ENCODE peak calls at places on chromosomes 4 and X, in eight cellular contexts. X is GM12878, C is HepG2, V is PC-9, O is GM23338, W is GM23248, G is fibroblast of lung, N is mammary epithelial cell. M is an unnamed sample. For H3K79me2, the result is how much of the 10 kb centered on the place peaks cover.

GRCh38 chrX:47187106-47187677 is 6.4 kb upstream of the UBA1 start:
- DNase-seq in W (no peak), X (no peak), C (no peak), O (peak), N (no peak), G (no peak), V (no peak), M (no peak)

GRCh38 chr4:147786031-147786430 is 54.1 kb downstream of the ARHGAP10 start:
- DNase-seq in C (no peak), G (no peak), X (no peak), O (no peak), N (no peak), W (no peak), V (no peak), M (no peak)

GRCh38 chrX:81259714-81260395 is 58.0 kb downstream of the SH3BGRL start:
- DNase-seq in G (peak), X (no peak), O (no peak), V (no peak), W (peak), N (peak), C (no peak), M (no peak)

GRCh38 chr4:56477192-56477706 is 9.8 kb downstream of the SRP72 start:
- DNase-seq in O (no peak), X (no peak), W (no peak), N (no peak), G (no peak), C (no peak), V (no peak), M (no peak)

GRCh38 chrX:13761606-13762005 is 27.1 kb downstream of the OFD1 start:
- DNase-seq in W (no peak), C (no peak), G (peak), V (no peak), O (peak), X (no peak), N (peak), M (no peak)

GRCh38 chrX:45134303-45134702 is 66.4 kb downstream of the DIPK2B start:
- DNase-seq in V (no peak), C (peak), W (no peak), N (no peak), X (no peak), O (no peak), G (no peak), M (no peak)

GRCh38 chr4:128653514-128654420 is 155.7 kb upstream of the JADE1 start:
- DNase-seq in X (no peak), N (no peak), O (peak), V (no peak), W (peak), C (no peak), G (peak), M (no peak)

GRCh38 chr4:28373601-28374000 is 1513.0 kb downstream of the STIM2 start:
- DNase-seq in V (no peak), O (no peak), N (peak), W (peak), X (no peak), C (no peak), G (peak), M (no peak)

DNA sequence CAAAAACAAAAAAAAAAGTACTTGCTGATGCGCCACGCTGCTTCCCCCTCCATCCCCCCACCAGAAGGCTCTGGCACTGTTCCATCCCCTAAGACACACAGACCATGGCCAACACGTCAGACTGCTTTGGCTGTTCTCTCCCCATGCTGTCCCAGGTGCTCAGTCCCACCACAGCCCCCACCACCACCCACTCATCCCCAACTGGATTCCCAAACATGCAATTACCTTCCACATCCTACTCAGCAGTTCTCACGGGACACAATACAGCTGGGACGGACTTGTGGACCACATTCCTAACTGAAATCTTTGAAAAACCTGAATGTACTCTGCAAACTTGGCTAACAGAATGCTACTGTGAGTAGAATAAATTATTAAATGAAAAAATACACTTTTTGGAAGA is 8.6 kb downstream of the FAT1 start:
- DNase-seq in N (no peak), O (no peak), V (no peak), C (no peak), G (no peak), W (no peak), X (no peak), M (no peak)
- H3K79me2 ChIP-seq in N (half or more), O (half or more), V (under half), C (half or more), G (half or more), W (half or more), X (under half), M (under half)

GRCh38 chr4:79253930-79254329 is 71.9 kb downstream of the NAA11 start:
- DNase-seq in N (no peak), G (no peak), O (no peak), C (no peak), W (no peak), X (no peak), V (no peak), M (no peak)

GRCh38 chr4:79259242-79259641 is 66.6 kb downstream of the NAA11 start:
- DNase-seq in V (no peak), G (no peak), O (no peak), W (no peak), X (no peak), C (no peak), N (no peak), M (no peak)

GRCh38 chr4:79257953-79258613 is 67.8 kb downstream of the NAA11 start:
- DNase-seq in C (no peak), X (no peak), N (no peak), G (no peak), O (no peak), V (no peak), W (no peak), M (no peak)

GRCh38 chr4:79255793-79256192 is 70.1 kb downstream of the NAA11 start:
- DNase-seq in V (no peak), G (no peak), X (no peak), N (no peak), O (peak), W (no peak), C (no peak), M (peak)

GRCh38 chr4:79258614-79259176 is 67.2 kb downstream of the NAA11 start:
- DNase-seq in W (no peak), G (no peak), V (no peak), C (no peak), X (no peak), N (no peak), O (no peak), M (no peak)
- H3K79me2 ChIP-seq in W (under half), G (under half), V (under half), C (under half), X (under half), N (under half), O (under half), M (under half)

GRCh38 chr4:153497091-153497531 is 31.0 kb downstream of the TMEM131L start:
- DNase-seq in N (peak), G (no peak), X (no peak), O (no peak), V (no peak), W (peak), C (peak), M (peak)

GRCh38 chr4:153501578-153501977 is 35.4 kb downstream of the TMEM131L start:
- DNase-seq in G (no peak), O (no peak), V (no peak), X (no peak), N (no peak), C (no peak), W (no peak), M (no peak)

GRCh38 chr4:153495480-153496206 is 29.5 kb downstream of the TMEM131L start:
- DNase-seq in X (no peak), O (no peak), C (no peak), V (no peak), N (peak), W (no peak), G (no peak), M (no peak)

GRCh38 chr4:153499005-153499404 is 32.8 kb downstream of the TMEM131L start:
- DNase-seq in X (no peak), W (no peak), N (no peak), V (no peak), C (no peak), G (no peak), O (no peak), M (peak)

DNA sequence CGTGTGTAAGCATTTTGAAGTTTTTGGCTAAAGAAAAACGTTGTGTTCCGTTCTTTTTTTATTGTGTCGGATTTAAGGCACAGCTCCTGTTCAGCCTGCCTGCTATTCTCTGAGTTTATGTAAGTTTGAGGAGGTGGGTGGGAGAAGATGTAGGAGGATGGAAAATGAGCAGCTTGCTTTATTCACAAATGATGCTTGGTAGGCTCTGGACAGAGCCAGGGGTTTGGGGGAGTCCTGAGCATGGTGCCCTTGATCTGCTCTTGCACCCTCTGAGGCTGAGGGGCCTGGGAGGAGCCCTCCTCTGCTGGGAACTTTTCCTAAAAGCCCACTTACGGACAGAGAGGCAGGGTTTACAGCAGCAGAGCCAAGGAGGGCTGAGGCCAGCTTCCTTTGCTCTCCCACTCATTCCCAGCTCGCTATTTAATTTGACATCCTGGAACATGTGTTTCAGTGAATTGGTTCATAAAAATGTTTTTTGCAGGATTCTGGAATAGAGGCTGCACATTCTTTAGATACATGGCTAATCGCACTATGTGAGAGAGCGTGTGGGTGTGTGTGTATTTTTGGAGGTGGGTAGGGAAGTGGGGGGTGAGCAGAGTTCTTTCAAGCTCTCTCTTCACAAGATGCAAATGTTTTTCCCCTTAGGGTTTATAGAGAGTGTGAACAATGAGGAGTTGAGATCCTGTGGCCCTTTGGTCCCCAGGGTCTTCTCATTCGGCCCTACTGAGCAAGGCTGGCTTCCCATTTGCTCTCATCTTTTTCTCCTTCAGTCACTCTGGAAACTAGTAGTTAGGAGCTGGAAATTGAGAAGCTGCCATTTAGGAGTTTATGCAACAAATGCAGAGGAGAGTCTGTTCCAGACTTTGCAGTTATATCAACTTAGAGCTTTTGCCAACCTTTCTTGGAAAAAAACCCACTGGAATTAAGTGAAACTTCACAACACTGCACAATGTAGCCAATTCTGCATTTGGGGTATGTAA is 32.1 kb downstream of the TMEM131L start:
- DNase-seq in X (peak), N (no peak), O (no peak), G (peak), V (no peak), C (no peak), W (peak), M (no peak)
- H3K79me2 ChIP-seq in X (half or more), N (half or more), O (half or more), G (under half), V (under half), C (under half), W (under half), M (under half)

DNA sequence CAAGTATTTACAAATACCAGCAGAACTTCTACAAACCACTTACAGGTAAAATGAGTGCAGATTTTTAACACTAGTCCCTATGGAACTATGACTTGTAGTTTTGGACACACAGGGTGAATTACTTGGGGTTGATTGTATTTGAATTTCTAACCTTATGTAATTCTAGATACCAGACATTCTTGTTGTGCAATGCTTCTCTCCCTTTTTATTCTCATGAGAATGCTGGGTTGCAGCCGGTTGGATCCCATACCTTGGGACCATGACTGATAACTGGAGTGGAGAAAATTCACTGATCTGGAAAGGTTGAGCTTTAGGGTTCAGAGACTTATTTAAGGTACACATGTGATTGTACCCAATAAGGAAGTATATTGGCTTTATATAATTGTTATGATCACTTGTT is 8.8 kb downstream of the TET2 start:
- DNase-seq in C (no peak), N (no peak), W (no peak), X (no peak), V (no peak), O (no peak), G (no peak), M (no peak)
- H3K79me2 ChIP-seq in C (under half), N (half or more), W (half or more), X (half or more), V (under half), O (under half), G (under half), M (under half)

GRCh38 chr4:86963697-86964096 is 28.9 kb downstream of the AFF1 start:
- DNase-seq in O (no peak), G (no peak), N (peak), V (peak), X (no peak), W (peak), C (no peak), M (no peak)
- H3K79me2 ChIP-seq in O (half or more), G (under half), N (under half), V (under half), X (half or more), W (under half), C (half or more), M (half or more)